ENCODE peak calls at places on chromosomes 1 and 21, in ten cellular contexts. R, T, S, J, U, Z, O, D, I and G are unnamed samples.

GRCh38 chr1:96418969-96419368 is 302.6 kb upstream of the PTBP2 start:
- DNase-seq in R (no peak), J (no peak), T (no peak), U (no peak), Z (no peak), O (peak; percentile 35), I (no peak), S (no peak), D (no peak), G (no peak)

GRCh38 chr1:161080391-161081150 is 8.8 kb downstream of the NECTIN4 start:
- DNase-seq in O (peak; percentile 76), U (no peak), Z (no peak), D (no peak), I (no peak), J (no peak), T (no peak), R (no peak), S (no peak), G (no peak)

GRCh38 chr1:118363396-118363795 is 178.4 kb upstream of the SPAG17 start:
- DNase-seq in O (no peak), S (no peak), U (no peak), D (no peak), R (no peak), Z (no peak), T (no peak), J (no peak), I (no peak), G (no peak)

GRCh38 chr1:231803353-231803752 is 176.8 kb downstream of the DISC1 start:
- DNase-seq in S (peak; percentile 53), Z (no peak), J (no peak), T (peak; percentile 39), I (no peak), D (no peak), U (no peak), R (no peak), O (peak; percentile 62), G (no peak)

GRCh38 chr1:119000371-119001180 is 12.4 kb upstream of the TBX15 start:
- DNase-seq in S (no peak), I (no peak), Z (no peak), R (no peak), O (no peak), J (no peak), T (no peak), U (no peak), D (no peak), G (no peak)

GRCh38 chr1:109399326-109399957 is 1.7 kb upstream of the SORT1 start:
- DNase-seq in I (no peak), D (no peak), Z (no peak), R (peak; percentile 71), S (no peak), J (peak; percentile 76), T (peak; percentile 77), U (no peak), O (peak; percentile 69), G (peak; percentile 52)

GRCh38 chr1:47533176-47534039 is 95.6 kb downstream of the FOXD2 start:
- DNase-seq in R (peak; percentile 59), U (peak; percentile 18), I (peak; percentile 9), S (peak; percentile 47), Z (peak; percentile 2), T (peak; percentile 7), J (peak; percentile 80), D (no peak), O (peak; percentile 53), G (no peak)

GRCh38 chr1:157540852-157541251 is 11.5 kb downstream of the FCRL5 start:
- DNase-seq in J (no peak), O (peak; percentile 20), T (peak; percentile 45), D (no peak), U (no peak), Z (no peak), S (no peak), R (peak; percentile 39), I (no peak), G (no peak)

GRCh38 chr1:87678221-87678715 is 349.6 kb downstream of the LMO4 start:
- DNase-seq in D (no peak), U (no peak), J (no peak), T (peak; percentile 35), R (no peak), I (no peak), Z (no peak), S (no peak), O (no peak), G (no peak)

GRCh38 chr1:221439734-221440436 is 302.0 kb downstream of the DUSP10 start:
- DNase-seq in I (no peak), R (peak; percentile 99), S (no peak), D (peak; percentile 23), J (no peak), U (no peak), O (peak; percentile 94), T (peak; percentile 100), Z (peak; percentile 43), G (peak; percentile 95)

GRCh38 chr1:154499446-154499845 is 2.6 kb upstream of the TDRD10 start:
- DNase-seq in D (no peak), J (no peak), I (no peak), O (no peak), T (peak; percentile 9), U (no peak), S (no peak), Z (no peak), R (no peak), G (no peak)

GRCh38 chr21:34560021-34560420 is 48.0 kb upstream of the KCNE1 start:
- DNase-seq in U (no peak), D (no peak), O (no peak), Z (no peak), S (no peak), R (no peak), I (no peak), T (no peak), J (no peak), G (no peak)

GRCh38 chr1:151002006-151002405 is 4.7 kb downstream of the MINDY1 start:
- DNase-seq in J (no peak), U (no peak), O (no peak), I (no peak), R (no peak), T (no peak), Z (no peak), S (no peak), D (no peak), G (no peak)